ENCODE peak calls at places on chromosome 3, in four cellular contexts. M is dorsolateral prefrontal cortex, R is aorta, F is PC-3. U is an unnamed sample.

GRCh38 chr3:12229144-12229871 is 59.6 kb upstream of the PPARG start:
- DNase-seq in M (no peak), F (no peak), R (no peak), U (no peak)

GRCh38 chr3:46928297-46928696 is 48.2 kb downstream of the CCDC12 start:
- DNase-seq in R (no peak), F (no peak), M (no peak), U (no peak)

GRCh38 chr3:110106805-110107204 is 769.5 kb upstream of the DPPA4 start:
- DNase-seq in M (no peak), F (no peak), R (no peak), U (no peak)

GRCh38 chr3:57006048-57006709 is 54.3 kb upstream of the SPATA12 start:
- DNase-seq in F (peak), M (no peak), R (no peak), U (no peak)

GRCh38 chr3:23288286-23288685 is 85.2 kb downstream of the UBE2E2 start:
- DNase-seq in M (no peak), R (no peak), F (peak), U (no peak)

GRCh38 chr3:194871143-194871863 is 185.6 kb downstream of the FAM43A start:
- DNase-seq in M (no peak), F (peak), R (peak), U (peak)

GRCh38 chr3:62039584-62039983 is 333.8 kb downstream of the FEZF2 start:
- DNase-seq in M (no peak), R (no peak), F (no peak), U (no peak)

GRCh38 chr3:129197341-129197740 is 13.6 kb upstream of the CNBP start:
- DNase-seq in F (peak), R (no peak), M (no peak), U (no peak)

GRCh38 chr3:188234172-188234571 is 80.2 kb downstream of the LPP start:
- DNase-seq in F (no peak), R (no peak), M (no peak), U (no peak)

GRCh38 chr3:136586580-136586979 is 165.6 kb downstream of the STAG1 start:
- DNase-seq in R (no peak), M (no peak), F (no peak), U (no peak)

GRCh38 chr3:99384596-99384995 is 253.8 kb upstream of the COL8A1 start:
- DNase-seq in M (no peak), R (no peak), F (peak), U (no peak)

GRCh38 chr3:153162513-153163348 is 705 bp downstream of the RAP2B start:
- DNase-seq in F (peak), M (peak), R (peak), U (peak)

GRCh38 chr3:64122476-64122875 is 99.2 kb upstream of the PSMD6 start:
- DNase-seq in M (no peak), F (no peak), R (no peak), U (no peak)

GRCh38 chr3:4830586-4830914 is 148.7 kb upstream of the BHLHE40 start:
- DNase-seq in M (no peak), R (no peak), F (no peak), U (no peak)

GRCh38 chr3:108124337-108125150 is 33.7 kb upstream of the CD47 start:
- DNase-seq in M (no peak), F (no peak), R (no peak), U (no peak)

GRCh38 chr3:135851201-135852061 is 114.1 kb upstream of the PPP2R3A start:
- DNase-seq in M (no peak), R (no peak), F (peak), U (no peak)

GRCh38 chr3:97658670-97659285 is 105.8 kb upstream of the ARL6 start:
- DNase-seq in F (peak), R (no peak), M (no peak), U (no peak)

GRCh38 chr3:138578141-138578540 is 15.9 kb downstream of the CEP70 start:
- DNase-seq in R (no peak), M (no peak), F (no peak), U (no peak)

GRCh38 chr3:70868561-70868960 is 556.1 kb upstream of the MDFIC2 start:
- DNase-seq in M (no peak), F (no peak), R (no peak), U (no peak)

GRCh38 chr3:174251696-174252095 is 607.4 kb upstream of the NAALADL2 start:
- DNase-seq in F (no peak), M (no peak), R (no peak), U (no peak)

GRCh38 chr3:135871311-135871710 is 94.2 kb upstream of the PPP2R3A start:
- DNase-seq in F (no peak), R (no peak), M (no peak), U (no peak)

GRCh38 chr3:184655597-184655996 is 56.3 kb downstream of the MAGEF1 start:
- DNase-seq in F (no peak), R (no peak), M (no peak), U (no peak)

GRCh38 chr3:184659797-184660301 is 52.0 kb downstream of the MAGEF1 start:
- DNase-seq in R (no peak), F (no peak), M (no peak), U (peak)

GRCh38 chr3:184658223-184658860 is 53.5 kb downstream of the MAGEF1 start:
- DNase-seq in M (no peak), R (no peak), F (no peak), U (no peak)

GRCh38 chr3:184656430-184656990 is 55.4 kb downstream of the MAGEF1 start:
- DNase-seq in R (no peak), F (no peak), M (no peak), U (no peak)

GRCh38 chr3:184656991-184657669 is 54.7 kb downstream of the MAGEF1 start:
- DNase-seq in M (no peak), R (no peak), F (peak), U (no peak)
- H3K4me3 ChIP-seq in M (no peak), R (no peak), F (no peak), U (no peak)

GRCh38 chr3:190496859-190497258 is 17.0 kb upstream of the IL1RAP start:
- DNase-seq in M (no peak), F (no peak), R (no peak), U (no peak)
- H3K27ac ChIP-seq in M (no peak), F (no peak), R (no peak), U (no peak)

GRCh38 chr3:122247087-122247824 is 63.8 kb downstream of the CASR start:
- DNase-seq in F (no peak), M (no peak), R (no peak), U (no peak)

GRCh38 chr3:122251428-122251827 is 68.0 kb downstream of the CASR start:
- DNase-seq in R (no peak), M (no peak), F (no peak), U (no peak)

GRCh38 chr3:122247825-122248185 is 64.3 kb downstream of the CASR start:
- DNase-seq in F (no peak), M (no peak), R (no peak), U (no peak)

GRCh38 chr3:122246214-122246613 is 62.7 kb downstream of the CASR start:
- DNase-seq in R (no peak), F (no peak), M (no peak), U (no peak)

GRCh38 chr3:122245513-122246174 is 62.2 kb downstream of the CASR start:
- DNase-seq in F (peak), R (no peak), M (no peak), U (no peak)
- H3K4me3 ChIP-seq in F (no peak), R (no peak), M (no peak), U (peak)

GRCh38 chr3:32781211-32781968 is 36.4 kb upstream of the TRIM71 start:
- DNase-seq in F (peak), R (peak), M (peak), U (peak)
- H3K27ac ChIP-seq in F (peak), R (no peak), M (no peak), U (peak)